ENCODE peak calls at places on chromosomes 11 and 22, in ten cellular contexts. One of them, this sample, is unnamed.

GRCh38 chr11:117443269-117444186 is 115.9 kb downstream of the CEP164 start:
- DNase-seq in GM12891: no peak
- DNase-seq in NCI-H2171 treated with DMSO at 0.1 percent for 48 hours: peak; percentile 8
- DNase-seq in fibroblast of lung: peak; percentile 29
- DNase-seq in activated T-helper 1 cell treated with Interleukin-2 at 50 U/mL for 16 hours: no peak
- DNase-seq in GM23248: peak; percentile 70
- DNase-seq in stimulated activated CD8-positive, alpha-beta memory T cell treated with anti-CD3 and anti-CD28 coated beads, Interleukin-12 subunit alpha, Interleukin-12 subunit beta, amount 100 ng/mL, for 1 hour: no peak
- DNase-seq in stimulated activated CD4-positive, alpha-beta T cell treated with anti-CD3 and anti-CD28 coated beads, Interleukin-12 subunit alpha, Interleukin-12 subunit beta, amount 100 ng/mL, for 48 hours: peak; percentile 12
- DNase-seq in A549: peak; percentile 43
- DNase-seq in hippocampal formation: peak; percentile 48
- DNase-seq in this sample: no peak

GRCh38 chr11:128689946-128690745 is 3.7 kb upstream of the FLI1 start:
- DNase-seq in GM12891: no peak
- DNase-seq in NCI-H2171 treated with DMSO at 0.1 percent for 48 hours: no peak
- DNase-seq in fibroblast of lung: peak; percentile 26
- DNase-seq in activated T-helper 1 cell treated with Interleukin-2 at 50 U/mL for 16 hours: no peak
- DNase-seq in GM23248: peak; percentile 65
- DNase-seq in stimulated activated CD8-positive, alpha-beta memory T cell treated with anti-CD3 and anti-CD28 coated beads, Interleukin-12 subunit alpha, Interleukin-12 subunit beta, amount 100 ng/mL, for 1 hour: no peak
- DNase-seq in stimulated activated CD4-positive, alpha-beta T cell treated with anti-CD3 and anti-CD28 coated beads, Interleukin-12 subunit alpha, Interleukin-12 subunit beta, amount 100 ng/mL, for 48 hours: no peak
- DNase-seq in A549: no peak
- DNase-seq in hippocampal formation: no peak
- DNase-seq in this sample: no peak

GRCh38 chr11:16013649-16014275 is 342.6 kb downstream of the SOX6 start:
- DNase-seq in GM12891: no peak
- DNase-seq in NCI-H2171 treated with DMSO at 0.1 percent for 48 hours: no peak
- DNase-seq in fibroblast of lung: peak; percentile 56
- DNase-seq in activated T-helper 1 cell treated with Interleukin-2 at 50 U/mL for 16 hours: no peak
- DNase-seq in GM23248: no peak
- DNase-seq in stimulated activated CD8-positive, alpha-beta memory T cell treated with anti-CD3 and anti-CD28 coated beads, Interleukin-12 subunit alpha, Interleukin-12 subunit beta, amount 100 ng/mL, for 1 hour: no peak
- DNase-seq in stimulated activated CD4-positive, alpha-beta T cell treated with anti-CD3 and anti-CD28 coated beads, Interleukin-12 subunit alpha, Interleukin-12 subunit beta, amount 100 ng/mL, for 48 hours: no peak
- DNase-seq in A549: no peak
- DNase-seq in hippocampal formation: no peak
- DNase-seq in this sample: no peak

GRCh38 chr22:37065961-37066360 is 14.4 kb downstream of the KCTD17 start:
- DNase-seq in GM12891: no peak
- DNase-seq in NCI-H2171 treated with DMSO at 0.1 percent for 48 hours: no peak
- DNase-seq in fibroblast of lung: no peak
- DNase-seq in activated T-helper 1 cell treated with Interleukin-2 at 50 U/mL for 16 hours: no peak
- DNase-seq in GM23248: no peak
- DNase-seq in stimulated activated CD8-positive, alpha-beta memory T cell treated with anti-CD3 and anti-CD28 coated beads, Interleukin-12 subunit alpha, Interleukin-12 subunit beta, amount 100 ng/mL, for 1 hour: no peak
- DNase-seq in stimulated activated CD4-positive, alpha-beta T cell treated with anti-CD3 and anti-CD28 coated beads, Interleukin-12 subunit alpha, Interleukin-12 subunit beta, amount 100 ng/mL, for 48 hours: no peak
- DNase-seq in A549: no peak
- DNase-seq in hippocampal formation: no peak
- DNase-seq in this sample: no peak

GRCh38 chr11:74683941-74684481 is 47.2 kb downstream of the CHRDL2 start:
- DNase-seq in GM12891: no peak
- DNase-seq in NCI-H2171 treated with DMSO at 0.1 percent for 48 hours: no peak
- DNase-seq in fibroblast of lung: peak; percentile 56
- DNase-seq in activated T-helper 1 cell treated with Interleukin-2 at 50 U/mL for 16 hours: no peak
- DNase-seq in GM23248: peak; percentile 58
- DNase-seq in stimulated activated CD8-positive, alpha-beta memory T cell treated with anti-CD3 and anti-CD28 coated beads, Interleukin-12 subunit alpha, Interleukin-12 subunit beta, amount 100 ng/mL, for 1 hour: no peak
- DNase-seq in stimulated activated CD4-positive, alpha-beta T cell treated with anti-CD3 and anti-CD28 coated beads, Interleukin-12 subunit alpha, Interleukin-12 subunit beta, amount 100 ng/mL, for 48 hours: no peak
- DNase-seq in A549: no peak
- DNase-seq in hippocampal formation: no peak
- DNase-seq in this sample: no peak

GRCh38 chr11:86365566-86365965 is 9.1 kb upstream of the CCDC81 start:
- DNase-seq in GM12891: no peak
- DNase-seq in NCI-H2171 treated with DMSO at 0.1 percent for 48 hours: no peak
- DNase-seq in fibroblast of lung: peak; percentile 58
- DNase-seq in activated T-helper 1 cell treated with Interleukin-2 at 50 U/mL for 16 hours: no peak
- DNase-seq in GM23248: peak; percentile 58
- DNase-seq in stimulated activated CD8-positive, alpha-beta memory T cell treated with anti-CD3 and anti-CD28 coated beads, Interleukin-12 subunit alpha, Interleukin-12 subunit beta, amount 100 ng/mL, for 1 hour: no peak
- DNase-seq in stimulated activated CD4-positive, alpha-beta T cell treated with anti-CD3 and anti-CD28 coated beads, Interleukin-12 subunit alpha, Interleukin-12 subunit beta, amount 100 ng/mL, for 48 hours: no peak
- DNase-seq in A549: no peak
- DNase-seq in hippocampal formation: no peak
- DNase-seq in this sample: no peak

GRCh38 chr11:2699185-2699530 is 636 bp downstream of the KCNQ1OT1 start:
- DNase-seq in GM12891: no peak
- DNase-seq in NCI-H2171 treated with DMSO at 0.1 percent for 48 hours: no peak
- DNase-seq in fibroblast of lung: no peak
- DNase-seq in activated T-helper 1 cell treated with Interleukin-2 at 50 U/mL for 16 hours: no peak
- DNase-seq in GM23248: peak; percentile 61
- DNase-seq in stimulated activated CD8-positive, alpha-beta memory T cell treated with anti-CD3 and anti-CD28 coated beads, Interleukin-12 subunit alpha, Interleukin-12 subunit beta, amount 100 ng/mL, for 1 hour: no peak
- DNase-seq in stimulated activated CD4-positive, alpha-beta T cell treated with anti-CD3 and anti-CD28 coated beads, Interleukin-12 subunit alpha, Interleukin-12 subunit beta, amount 100 ng/mL, for 48 hours: no peak
- DNase-seq in A549: peak; percentile 35
- DNase-seq in hippocampal formation: no peak
- DNase-seq in this sample: no peak

GRCh38 chr22:24096401-24097115 is 84.7 kb upstream of the SUSD2 start:
- DNase-seq in GM12891: no peak
- DNase-seq in NCI-H2171 treated with DMSO at 0.1 percent for 48 hours: no peak
- DNase-seq in fibroblast of lung: no peak
- DNase-seq in activated T-helper 1 cell treated with Interleukin-2 at 50 U/mL for 16 hours: no peak
- DNase-seq in GM23248: no peak
- DNase-seq in stimulated activated CD8-positive, alpha-beta memory T cell treated with anti-CD3 and anti-CD28 coated beads, Interleukin-12 subunit alpha, Interleukin-12 subunit beta, amount 100 ng/mL, for 1 hour: no peak
- DNase-seq in stimulated activated CD4-positive, alpha-beta T cell treated with anti-CD3 and anti-CD28 coated beads, Interleukin-12 subunit alpha, Interleukin-12 subunit beta, amount 100 ng/mL, for 48 hours: no peak
- DNase-seq in A549: no peak
- DNase-seq in hippocampal formation: no peak
- DNase-seq in this sample: no peak

GRCh38 chr11:113363406-113363805 is 24.2 kb upstream of the ANKK1 start:
- DNase-seq in GM12891: no peak
- DNase-seq in NCI-H2171 treated with DMSO at 0.1 percent for 48 hours: no peak
- DNase-seq in fibroblast of lung: no peak
- DNase-seq in activated T-helper 1 cell treated with Interleukin-2 at 50 U/mL for 16 hours: no peak
- DNase-seq in GM23248: no peak
- DNase-seq in stimulated activated CD8-positive, alpha-beta memory T cell treated with anti-CD3 and anti-CD28 coated beads, Interleukin-12 subunit alpha, Interleukin-12 subunit beta, amount 100 ng/mL, for 1 hour: no peak
- DNase-seq in stimulated activated CD4-positive, alpha-beta T cell treated with anti-CD3 and anti-CD28 coated beads, Interleukin-12 subunit alpha, Interleukin-12 subunit beta, amount 100 ng/mL, for 48 hours: no peak
- DNase-seq in A549: no peak
- DNase-seq in hippocampal formation: no peak
- DNase-seq in this sample: no peak

GRCh38 chr11:119505861-119506260 is 82.9 kb upstream of the THY1 start:
- DNase-seq in GM12891: no peak
- DNase-seq in NCI-H2171 treated with DMSO at 0.1 percent for 48 hours: no peak
- DNase-seq in fibroblast of lung: no peak
- DNase-seq in activated T-helper 1 cell treated with Interleukin-2 at 50 U/mL for 16 hours: no peak
- DNase-seq in GM23248: no peak
- DNase-seq in stimulated activated CD8-positive, alpha-beta memory T cell treated with anti-CD3 and anti-CD28 coated beads, Interleukin-12 subunit alpha, Interleukin-12 subunit beta, amount 100 ng/mL, for 1 hour: no peak
- DNase-seq in stimulated activated CD4-positive, alpha-beta T cell treated with anti-CD3 and anti-CD28 coated beads, Interleukin-12 subunit alpha, Interleukin-12 subunit beta, amount 100 ng/mL, for 48 hours: no peak
- DNase-seq in A549: no peak
- DNase-seq in hippocampal formation: no peak
- DNase-seq in this sample: no peak

GRCh38 chr11:12272821-12273617 is 104.4 kb upstream of the PARVA start:
- DNase-seq in GM12891: no peak
- DNase-seq in NCI-H2171 treated with DMSO at 0.1 percent for 48 hours: no peak
- DNase-seq in fibroblast of lung: no peak
- DNase-seq in activated T-helper 1 cell treated with Interleukin-2 at 50 U/mL for 16 hours: no peak
- DNase-seq in GM23248: peak; percentile 64
- DNase-seq in stimulated activated CD8-positive, alpha-beta memory T cell treated with anti-CD3 and anti-CD28 coated beads, Interleukin-12 subunit alpha, Interleukin-12 subunit beta, amount 100 ng/mL, for 1 hour: no peak
- DNase-seq in stimulated activated CD4-positive, alpha-beta T cell treated with anti-CD3 and anti-CD28 coated beads, Interleukin-12 subunit alpha, Interleukin-12 subunit beta, amount 100 ng/mL, for 48 hours: no peak
- DNase-seq in A549: no peak
- DNase-seq in hippocampal formation: no peak
- DNase-seq in this sample: no peak

GRCh38 chr11:70573701-70574151 is 175.4 kb downstream of the CTTN start:
- DNase-seq in GM12891: no peak
- DNase-seq in NCI-H2171 treated with DMSO at 0.1 percent for 48 hours: no peak
- DNase-seq in fibroblast of lung: no peak
- DNase-seq in activated T-helper 1 cell treated with Interleukin-2 at 50 U/mL for 16 hours: no peak
- DNase-seq in GM23248: no peak
- DNase-seq in stimulated activated CD8-positive, alpha-beta memory T cell treated with anti-CD3 and anti-CD28 coated beads, Interleukin-12 subunit alpha, Interleukin-12 subunit beta, amount 100 ng/mL, for 1 hour: no peak
- DNase-seq in stimulated activated CD4-positive, alpha-beta T cell treated with anti-CD3 and anti-CD28 coated beads, Interleukin-12 subunit alpha, Interleukin-12 subunit beta, amount 100 ng/mL, for 48 hours: no peak
- DNase-seq in A549: no peak
- DNase-seq in hippocampal formation: no peak
- DNase-seq in this sample: no peak

GRCh38 chr22:18067548-18068341 is 10.0 kb upstream of the PEX26 start:
- DNase-seq in GM12891: no peak
- DNase-seq in NCI-H2171 treated with DMSO at 0.1 percent for 48 hours: no peak
- DNase-seq in fibroblast of lung: no peak
- DNase-seq in activated T-helper 1 cell treated with Interleukin-2 at 50 U/mL for 16 hours: no peak
- DNase-seq in GM23248: peak; percentile 44
- DNase-seq in stimulated activated CD8-positive, alpha-beta memory T cell treated with anti-CD3 and anti-CD28 coated beads, Interleukin-12 subunit alpha, Interleukin-12 subunit beta, amount 100 ng/mL, for 1 hour: no peak
- DNase-seq in stimulated activated CD4-positive, alpha-beta T cell treated with anti-CD3 and anti-CD28 coated beads, Interleukin-12 subunit alpha, Interleukin-12 subunit beta, amount 100 ng/mL, for 48 hours: no peak
- DNase-seq in A549: no peak
- DNase-seq in hippocampal formation: no peak
- DNase-seq in this sample: no peak

GRCh38 chr11:9057888-9058287 is 33.5 kb downstream of the SCUBE2 start:
- DNase-seq in GM12891: no peak
- DNase-seq in NCI-H2171 treated with DMSO at 0.1 percent for 48 hours: no peak
- DNase-seq in fibroblast of lung: no peak
- DNase-seq in activated T-helper 1 cell treated with Interleukin-2 at 50 U/mL for 16 hours: no peak
- DNase-seq in GM23248: no peak
- DNase-seq in stimulated activated CD8-positive, alpha-beta memory T cell treated with anti-CD3 and anti-CD28 coated beads, Interleukin-12 subunit alpha, Interleukin-12 subunit beta, amount 100 ng/mL, for 1 hour: no peak
- DNase-seq in stimulated activated CD4-positive, alpha-beta T cell treated with anti-CD3 and anti-CD28 coated beads, Interleukin-12 subunit alpha, Interleukin-12 subunit beta, amount 100 ng/mL, for 48 hours: no peak
- DNase-seq in A549: no peak
- DNase-seq in hippocampal formation: no peak
- DNase-seq in this sample: no peak

GRCh38 chr11:22624742-22625447 is 728 bp downstream of the FANCF start:
- DNase-seq in GM12891: peak; percentile 18
- DNase-seq in NCI-H2171 treated with DMSO at 0.1 percent for 48 hours: peak; percentile 91
- DNase-seq in fibroblast of lung: peak; percentile 63
- DNase-seq in activated T-helper 1 cell treated with Interleukin-2 at 50 U/mL for 16 hours: peak; percentile 33
- DNase-seq in GM23248: peak; percentile 77
- DNase-seq in stimulated activated CD8-positive, alpha-beta memory T cell treated with anti-CD3 and anti-CD28 coated beads, Interleukin-12 subunit alpha, Interleukin-12 subunit beta, amount 100 ng/mL, for 1 hour: peak; percentile 38
- DNase-seq in stimulated activated CD4-positive, alpha-beta T cell treated with anti-CD3 and anti-CD28 coated beads, Interleukin-12 subunit alpha, Interleukin-12 subunit beta, amount 100 ng/mL, for 48 hours: peak; percentile 55
- DNase-seq in A549: peak; percentile 34
- DNase-seq in hippocampal formation: peak; percentile 79
- DNase-seq in this sample: peak; percentile 7

GRCh38 chr11:86696004-86696403 is 23.6 kb upstream of the ME3 start:
- DNase-seq in GM12891: no peak
- DNase-seq in NCI-H2171 treated with DMSO at 0.1 percent for 48 hours: no peak
- DNase-seq in fibroblast of lung: peak; percentile 95
- DNase-seq in activated T-helper 1 cell treated with Interleukin-2 at 50 U/mL for 16 hours: no peak
- DNase-seq in GM23248: peak; percentile 92
- DNase-seq in stimulated activated CD8-positive, alpha-beta memory T cell treated with anti-CD3 and anti-CD28 coated beads, Interleukin-12 subunit alpha, Interleukin-12 subunit beta, amount 100 ng/mL, for 1 hour: no peak
- DNase-seq in stimulated activated CD4-positive, alpha-beta T cell treated with anti-CD3 and anti-CD28 coated beads, Interleukin-12 subunit alpha, Interleukin-12 subunit beta, amount 100 ng/mL, for 48 hours: no peak
- DNase-seq in A549: no peak
- DNase-seq in hippocampal formation: no peak
- DNase-seq in this sample: no peak

GRCh38 chr11:6251990-6252473 is 7.6 kb upstream of the CCKBR start:
- DNase-seq in GM12891: no peak
- DNase-seq in NCI-H2171 treated with DMSO at 0.1 percent for 48 hours: no peak
- DNase-seq in fibroblast of lung: peak; percentile 61
- DNase-seq in activated T-helper 1 cell treated with Interleukin-2 at 50 U/mL for 16 hours: no peak
- DNase-seq in GM23248: peak; percentile 61
- DNase-seq in stimulated activated CD8-positive, alpha-beta memory T cell treated with anti-CD3 and anti-CD28 coated beads, Interleukin-12 subunit alpha, Interleukin-12 subunit beta, amount 100 ng/mL, for 1 hour: no peak
- DNase-seq in stimulated activated CD4-positive, alpha-beta T cell treated with anti-CD3 and anti-CD28 coated beads, Interleukin-12 subunit alpha, Interleukin-12 subunit beta, amount 100 ng/mL, for 48 hours: no peak
- DNase-seq in A549: no peak
- DNase-seq in hippocampal formation: no peak
- DNase-seq in this sample: no peak

GRCh38 chr11:45270946-45271345 is 15.2 kb downstream of the SYT13 start:
- DNase-seq in GM12891: no peak
- DNase-seq in NCI-H2171 treated with DMSO at 0.1 percent for 48 hours: no peak
- DNase-seq in fibroblast of lung: no peak
- DNase-seq in activated T-helper 1 cell treated with Interleukin-2 at 50 U/mL for 16 hours: no peak
- DNase-seq in GM23248: no peak
- DNase-seq in stimulated activated CD8-positive, alpha-beta memory T cell treated with anti-CD3 and anti-CD28 coated beads, Interleukin-12 subunit alpha, Interleukin-12 subunit beta, amount 100 ng/mL, for 1 hour: no peak
- DNase-seq in stimulated activated CD4-positive, alpha-beta T cell treated with anti-CD3 and anti-CD28 coated beads, Interleukin-12 subunit alpha, Interleukin-12 subunit beta, amount 100 ng/mL, for 48 hours: no peak
- DNase-seq in A549: no peak
- DNase-seq in hippocampal formation: no peak
- DNase-seq in this sample: no peak

GRCh38 chr22:28976588-28976987 is 85.0 kb downstream of the C22orf31 start:
- DNase-seq in GM12891: no peak
- DNase-seq in NCI-H2171 treated with DMSO at 0.1 percent for 48 hours: no peak
- DNase-seq in fibroblast of lung: peak; percentile 83
- DNase-seq in activated T-helper 1 cell treated with Interleukin-2 at 50 U/mL for 16 hours: no peak
- DNase-seq in GM23248: peak; percentile 90
- DNase-seq in stimulated activated CD8-positive, alpha-beta memory T cell treated with anti-CD3 and anti-CD28 coated beads, Interleukin-12 subunit alpha, Interleukin-12 subunit beta, amount 100 ng/mL, for 1 hour: no peak
- DNase-seq in stimulated activated CD4-positive, alpha-beta T cell treated with anti-CD3 and anti-CD28 coated beads, Interleukin-12 subunit alpha, Interleukin-12 subunit beta, amount 100 ng/mL, for 48 hours: no peak
- DNase-seq in A549: no peak
- DNase-seq in hippocampal formation: no peak
- DNase-seq in this sample: no peak

GRCh38 chr11:19597876-19598275 is 114.8 kb upstream of the NAV2 start:
- DNase-seq in GM12891: no peak
- DNase-seq in NCI-H2171 treated with DMSO at 0.1 percent for 48 hours: no peak
- DNase-seq in fibroblast of lung: peak; percentile 59
- DNase-seq in activated T-helper 1 cell treated with Interleukin-2 at 50 U/mL for 16 hours: no peak
- DNase-seq in GM23248: peak; percentile 37
- DNase-seq in stimulated activated CD8-positive, alpha-beta memory T cell treated with anti-CD3 and anti-CD28 coated beads, Interleukin-12 subunit alpha, Interleukin-12 subunit beta, amount 100 ng/mL, for 1 hour: no peak
- DNase-seq in stimulated activated CD4-positive, alpha-beta T cell treated with anti-CD3 and anti-CD28 coated beads, Interleukin-12 subunit alpha, Interleukin-12 subunit beta, amount 100 ng/mL, for 48 hours: no peak
- DNase-seq in A549: no peak
- DNase-seq in hippocampal formation: no peak
- DNase-seq in this sample: no peak

GRCh38 chr22:44363980-44364749 is 51.4 kb upstream of the SHISAL1 start:
- DNase-seq in GM12891: no peak
- DNase-seq in NCI-H2171 treated with DMSO at 0.1 percent for 48 hours: no peak
- DNase-seq in fibroblast of lung: no peak
- DNase-seq in activated T-helper 1 cell treated with Interleukin-2 at 50 U/mL for 16 hours: no peak
- DNase-seq in GM23248: peak; percentile 32
- DNase-seq in stimulated activated CD8-positive, alpha-beta memory T cell treated with anti-CD3 and anti-CD28 coated beads, Interleukin-12 subunit alpha, Interleukin-12 subunit beta, amount 100 ng/mL, for 1 hour: no peak
- DNase-seq in stimulated activated CD4-positive, alpha-beta T cell treated with anti-CD3 and anti-CD28 coated beads, Interleukin-12 subunit alpha, Interleukin-12 subunit beta, amount 100 ng/mL, for 48 hours: no peak
- DNase-seq in A549: no peak
- DNase-seq in hippocampal formation: no peak
- DNase-seq in this sample: no peak

This sample was measured in GM19239.